ENCODE peak calls at places on chromosomes 6 and 20, in six cellular contexts. X is HCT116, K is GM23248, A is SK-N-SH, Z is hepatocyte, Q is GM23338. C is an unnamed sample. For H3K4me1, the result is how much of the 10 kb centered on the place peaks cover.

GRCh38 chr6:160273196-160273595 is 14.6 kb upstream of the SLC22A2 start:
- DNase-seq in X (no peak), K (no peak), A (no peak), Z (no peak), Q (no peak), C (no peak)

GRCh38 chr6:34005845-34006644 is 139.8 kb downstream of the GRM4 start:
- DNase-seq in X (no peak), K (no peak), A (no peak), Z (no peak), Q (peak), C (no peak)

GRCh38 chr20:36569847-36570429 is 3.5 kb upstream of the TGIF2 start:
- DNase-seq in X (no peak), K (peak), A (peak), Z (no peak), Q (no peak), C (no peak)

GRCh38 chr6:158041370-158041769 is 59.7 kb downstream of the SYNJ2 start:
- DNase-seq in X (no peak), K (peak), A (no peak), Z (no peak), Q (no peak), C (no peak)

GRCh38 chr20:2713285-2713684 is 20.7 kb downstream of the EBF4 start:
- DNase-seq in X (no peak), K (no peak), A (no peak), Z (no peak), Q (peak), C (peak)

GRCh38 chr20:37506166-37506725 is 14.8 kb upstream of the NNAT start:
- DNase-seq in X (no peak), K (no peak), A (no peak), Z (no peak), Q (no peak), C (no peak)

GRCh38 chr20:62020935-62021701 is 44.6 kb downstream of the TAF4 start:
- DNase-seq in X (no peak), K (peak), A (peak), Z (no peak), Q (no peak), C (no peak)

GRCh38 chr6:136415351-136416005 is 125.8 kb upstream of the BCLAF1 start:
- DNase-seq in X (no peak), K (peak), A (no peak), Z (no peak), Q (no peak), C (no peak)

GRCh38 chr6:72913797-72914196 is 291.9 kb downstream of the KCNQ5 start:
- DNase-seq in X (no peak), K (no peak), A (no peak), Z (no peak), Q (no peak), C (no peak)

GRCh38 chr6:142728367-142728766 is 216.6 kb downstream of the HIVEP2 start:
- DNase-seq in X (no peak), K (no peak), A (no peak), Z (peak), Q (no peak), C (no peak)

GRCh38 chr6:151716446-151717047 is 90.9 kb upstream of the ESR1 start:
- DNase-seq in X (no peak), K (no peak), A (no peak), Z (peak), Q (peak), C (peak)

GRCh38 chr20:58693226-58694006 is 816 bp downstream of the NPEPL1 start:
- DNase-seq in X (no peak), K (peak), A (no peak), Z (no peak), Q (peak), C (no peak)

GRCh38 chr6:133512410-133513016 is 271.4 kb downstream of the EYA4 start:
- DNase-seq in X (peak), K (peak), A (peak), Z (peak), Q (peak), C (peak)

GRCh38 chr6:54892831-54893230 is 46.3 kb downstream of the FAM83B start:
- DNase-seq in X (peak), K (peak), A (no peak), Z (no peak), Q (no peak), C (no peak)

GRCh38 chr20:51184289-51184688 is 161.4 kb upstream of the KCNG1 start:
- DNase-seq in X (no peak), K (peak), A (no peak), Z (no peak), Q (no peak), C (no peak)

GRCh38 chr20:33667245-33668086 is 723 bp downstream of the ACTL10 start:
- DNase-seq in X (no peak), K (no peak), A (peak), Z (no peak), Q (no peak), C (peak)

GRCh38 chr20:35091808-35092523 is 641 bp downstream of the TRPC4AP start:
- DNase-seq in X (no peak), K (peak), A (peak), Z (peak), Q (no peak), C (peak)

GRCh38 chr20:57473246-57474042 is 51.5 kb downstream of the CTCFL start:
- DNase-seq in X (no peak), K (no peak), A (no peak), Z (no peak), Q (peak), C (peak)

GRCh38 chr6:104983776-104984175 is 26.9 kb downstream of the LIN28B start:
- DNase-seq in X (no peak), K (no peak), A (no peak), Z (no peak), Q (no peak), C (no peak)

GRCh38 chr20:4051413-4052138 is 36.2 kb upstream of the RNF24 start:
- DNase-seq in X (no peak), K (peak), A (no peak), Z (no peak), Q (no peak), C (no peak)

GRCh38 chr6:90285611-90286381 is 10.8 kb downstream of the BACH2 start:
- DNase-seq in X (peak), K (peak), A (peak), Z (peak), Q (peak), C (peak)

GRCh38 chr6:141744194-141744925 is 388.4 kb upstream of the GJE1 start:
- DNase-seq in X (no peak), K (peak), A (no peak), Z (no peak), Q (no peak), C (no peak)

GRCh38 chr20:60424267-60424904 is 466.2 kb downstream of the CDH26 start:
- DNase-seq in X (no peak), K (peak), A (no peak), Z (no peak), Q (no peak), C (no peak)

DNA sequence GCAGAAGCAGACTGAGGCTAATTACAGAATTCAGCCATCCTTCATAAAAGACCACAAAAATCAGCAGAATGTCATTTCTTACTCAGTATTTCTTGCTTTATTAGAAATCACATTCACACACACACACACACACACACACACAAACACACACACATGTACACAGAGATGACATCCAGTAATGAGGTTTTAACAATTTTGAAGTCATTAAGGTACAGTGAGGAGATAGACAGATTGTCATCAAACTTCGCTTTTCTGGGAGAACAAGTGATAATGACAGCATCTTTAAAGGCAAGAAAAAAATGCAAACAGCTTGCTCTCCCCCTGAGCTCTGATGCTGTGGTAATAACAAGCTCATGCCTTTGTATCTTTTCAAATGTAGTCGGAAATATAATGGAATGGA is 184.4 kb upstream of the RNF217 start:
- DNase-seq in X (no peak), K (no peak), A (no peak), Z (no peak), Q (no peak), C (no peak)
- H3K4me1 ChIP-seq in X (under half), K (under half), A (under half), Z (under half), Q (under half), C (under half)

GRCh38 chr20:53292347-53292746 is 301.3 kb downstream of the ZNF217 start:
- DNase-seq in X (no peak), K (no peak), A (no peak), Z (no peak), Q (no peak), C (no peak)

GRCh38 chr20:53296451-53297153 is 297.0 kb downstream of the ZNF217 start:
- DNase-seq in X (no peak), K (no peak), A (no peak), Z (no peak), Q (no peak), C (no peak)

GRCh38 chr20:53287357-53288042 is 306.1 kb downstream of the ZNF217 start:
- DNase-seq in X (no peak), K (no peak), A (no peak), Z (no peak), Q (no peak), C (no peak)

GRCh38 chr20:53294804-53295203 is 298.8 kb downstream of the ZNF217 start:
- DNase-seq in X (no peak), K (peak), A (no peak), Z (no peak), Q (no peak), C (no peak)

DNA sequence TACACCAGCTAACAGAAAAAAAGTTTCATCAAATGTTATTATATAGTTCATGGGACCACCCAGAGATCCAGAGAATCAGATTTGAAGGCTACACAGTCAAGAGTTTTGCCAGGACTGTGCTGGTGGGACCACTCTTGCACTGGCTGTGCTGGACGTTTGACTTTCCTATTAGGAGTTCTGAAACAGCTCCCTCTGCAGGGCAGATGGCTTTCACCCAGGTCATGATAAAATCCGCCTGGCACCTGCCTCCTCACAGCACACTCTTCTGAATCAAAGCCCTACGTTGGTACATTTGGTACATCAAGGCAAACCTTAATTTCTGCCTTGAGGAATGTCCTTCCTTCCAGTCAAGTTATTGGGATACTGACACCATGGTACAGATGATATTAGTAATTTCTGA is 302.1 kb downstream of the ZNF217 start:
- DNase-seq in X (peak), K (no peak), A (no peak), Z (no peak), Q (peak), C (peak)
- TF ChIP-seq EZH2phosphoT487 in X (no peak), K (no peak), A (no peak), Z (no peak), Q (no peak), C (no peak)

GRCh38 chr6:25959890-25960531 is 2.6 kb upstream of the TRIM38 start:
- DNase-seq in X (no peak), K (peak), A (no peak), Z (no peak), Q (no peak), C (peak)
- H3K4me1 ChIP-seq in X (under half), K (under half), A (under half), Z (under half), Q (under half), C (under half)

GRCh38 chr6:112839525-112839961 is 492.4 kb downstream of the RFPL4B start:
- DNase-seq in X (no peak), K (peak), A (no peak), Z (peak), Q (no peak), C (no peak)
- TF ChIP-seq EZH2phosphoT487 in X (no peak), K (no peak), A (no peak), Z (no peak), Q (no peak), C (no peak)

DNA sequence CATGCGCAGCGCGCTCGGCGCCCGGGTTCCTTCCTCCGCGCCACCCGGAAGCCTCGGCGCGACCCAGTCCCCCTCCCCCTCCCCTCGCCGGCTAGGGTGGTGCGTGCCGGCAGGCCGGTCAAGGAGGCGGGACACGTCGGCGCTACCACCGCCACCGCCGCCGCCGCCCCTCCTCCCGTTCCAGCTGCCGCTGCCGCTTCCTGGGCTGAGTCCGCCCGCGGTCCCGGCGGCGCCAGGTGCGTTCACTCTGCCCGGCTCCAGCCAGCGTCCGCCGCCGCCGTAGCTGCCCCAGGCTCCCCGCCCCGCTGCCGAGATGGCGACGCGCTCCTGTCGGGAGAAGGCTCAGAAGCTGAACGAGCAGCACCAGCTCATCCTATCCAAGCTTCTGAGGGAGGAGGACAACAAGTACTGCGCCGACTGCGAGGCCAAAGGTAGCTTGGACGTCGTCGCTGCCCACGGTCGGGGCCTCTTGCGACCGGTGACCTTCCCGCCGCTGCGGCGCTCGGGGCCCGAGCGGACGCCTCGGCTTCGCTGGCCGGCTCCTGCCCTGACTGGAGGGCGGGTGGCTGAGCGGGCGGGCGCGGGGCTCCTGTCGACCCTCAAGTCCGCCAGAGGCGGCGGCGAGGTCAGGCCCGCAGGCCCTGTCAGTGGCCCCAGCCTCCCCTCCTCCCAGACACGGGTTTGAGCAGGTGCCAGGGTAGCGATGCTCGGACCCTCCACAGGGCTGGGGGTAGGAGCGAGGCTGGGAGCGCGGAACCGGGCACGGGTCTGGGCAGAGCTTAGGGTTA is at the start of gene SMAP1:
- DNase-seq in X (peak), K (peak), A (peak), Z (peak), Q (peak), C (peak)
- H3K4me1 ChIP-seq in X (under half), K (under half), A (under half), Z (under half), Q (under half), C (under half)

DNA sequence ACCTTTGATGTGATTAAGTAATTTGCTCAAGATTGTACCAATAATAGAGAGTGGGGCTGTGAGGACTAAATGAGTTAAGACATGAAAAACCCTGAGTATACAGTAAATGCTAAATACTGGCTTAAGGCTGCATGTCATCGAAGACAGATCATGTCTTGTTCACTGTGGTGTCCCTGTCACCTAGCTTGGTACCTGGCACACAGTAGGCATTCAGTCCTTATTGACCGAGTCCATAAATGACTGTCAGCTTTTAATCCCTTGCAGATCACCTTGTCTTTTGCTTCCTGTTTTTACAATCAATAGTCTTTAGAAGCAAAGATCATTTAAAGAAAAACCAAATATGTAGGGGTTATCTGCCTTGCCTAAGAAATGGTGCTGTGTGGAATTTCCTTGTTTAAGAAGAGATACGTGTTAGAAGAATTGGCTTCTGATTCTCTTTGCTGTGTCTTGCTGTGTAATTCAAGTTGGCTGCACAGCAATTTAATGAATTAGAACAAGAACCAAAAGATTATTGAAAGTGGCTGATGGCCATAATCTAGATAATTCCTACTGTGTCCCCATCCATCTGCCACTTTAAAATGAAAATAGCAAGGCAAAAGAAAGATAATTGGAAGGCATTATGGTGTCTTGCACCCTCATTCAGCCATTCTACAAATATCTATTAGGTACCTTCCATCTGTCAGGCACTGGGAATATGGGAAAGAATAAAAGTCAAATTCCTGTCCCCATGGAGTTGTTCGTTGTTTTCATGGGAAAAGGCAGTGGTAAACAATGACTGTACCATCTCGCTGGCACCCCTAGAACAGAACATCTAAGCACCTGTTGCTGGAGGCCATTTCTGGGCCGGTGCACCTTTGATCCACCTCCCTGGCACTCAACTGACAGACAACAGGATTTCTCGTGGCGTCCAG is 12.4 kb upstream of the MAPK13 start:
- DNase-seq in X (no peak), K (no peak), A (no peak), Z (no peak), Q (no peak), C (no peak)
- TF ChIP-seq EZH2phosphoT487 in X (no peak), K (no peak), A (no peak), Z (no peak), Q (no peak), C (no peak)

DNA sequence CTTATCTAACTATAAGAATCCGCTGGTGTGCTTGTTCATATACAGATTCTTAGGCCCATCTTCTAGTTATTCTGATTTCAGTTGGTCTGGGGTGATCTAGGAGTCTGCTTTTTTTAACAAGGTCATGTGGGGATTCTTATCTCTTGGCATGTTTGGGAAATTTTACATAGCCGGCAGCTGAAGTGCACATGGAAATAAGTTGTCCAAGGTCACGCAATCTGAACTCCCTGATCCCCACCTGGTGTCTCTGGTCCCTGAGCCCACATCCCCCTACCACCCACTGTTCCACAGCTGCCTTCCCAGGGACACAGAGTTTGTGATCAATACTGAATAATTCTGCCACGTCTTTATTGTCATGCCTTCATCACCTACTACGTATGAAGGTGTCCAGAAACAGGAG is 90.8 kb downstream of the SSR1 start:
- DNase-seq in X (no peak), K (no peak), A (no peak), Z (no peak), Q (no peak), C (no peak)
- H3K4me1 ChIP-seq in X (under half), K (under half), A (under half), Z (under half), Q (under half), C (under half)

GRCh38 chr6:19311786-19312185 is 525.4 kb upstream of the ID4 start:
- DNase-seq in X (no peak), K (no peak), A (no peak), Z (no peak), Q (peak), C (no peak)
- TF ChIP-seq EZH2phosphoT487 in X (no peak), K (no peak), A (no peak), Z (no peak), Q (no peak), C (no peak)

GRCh38 chr6:106186714-106187113 is 100.6 kb downstream of the PRDM1 start:
- DNase-seq in X (no peak), K (no peak), A (no peak), Z (no peak), Q (no peak), C (no peak)
- H3K4me1 ChIP-seq in X (under half), K (under half), A (under half), Z (under half), Q (under half), C (under half)